ENCODE peak calls at places on chromosomes 12 and 14, in ten cellular contexts. V is tibial artery, P is NCI-H345, T is RKO, H is mucosa of descending colon, C is NCI-H774, U is NCI-H460, F is caudate nucleus, E is mucosa of gallbladder, D is hippocampal formation. Z is an unnamed sample.

GRCh38 chr12:84955298-84955697 is 42.7 kb upstream of the SLC6A15 start:
- DNase-seq in V (no peak), P (no peak), T (no peak), H (no peak), C (no peak), U (no peak), F (no peak), E (no peak), D (no peak), Z (no peak)

GRCh38 chr14:59055439-59056045 is 132.9 kb upstream of the DAAM1 start:
- DNase-seq in V (no peak), P (peak; percentile 53), T (peak; percentile 43), H (no peak), C (no peak), U (peak; percentile 32), F (no peak), E (peak; percentile 42), D (peak; percentile 69), Z (no peak)

GRCh38 chr14:65002586-65003210 is 16.0 kb downstream of the FNTB start:
- DNase-seq in V (no peak), P (no peak), T (no peak), H (no peak), C (no peak), U (no peak), F (no peak), E (no peak), D (no peak), Z (no peak)

GRCh38 chr12:64670856-64671639 is 60.8 kb downstream of the RASSF3 start:
- DNase-seq in V (no peak), P (no peak), T (no peak), H (no peak), C (no peak), U (peak; percentile 89), F (no peak), E (no peak), D (no peak), Z (peak; percentile 70)

GRCh38 chr12:96989916-96990315 is 82.9 kb downstream of the NEDD1 start:
- DNase-seq in V (no peak), P (peak; percentile 85), T (peak; percentile 42), H (no peak), C (peak; percentile 62), U (no peak), F (no peak), E (no peak), D (no peak), Z (no peak)

GRCh38 chr12:54879132-54879531 is 24.8 kb downstream of the MUCL1 start:
- DNase-seq in V (no peak), P (peak; percentile 29), T (peak; percentile 34), H (no peak), C (no peak), U (peak; percentile 36), F (no peak), E (no peak), D (no peak), Z (no peak)

GRCh38 chr12:100823988-100824387 is 29.4 kb downstream of the ANO4 start:
- DNase-seq in V (no peak), P (no peak), T (peak; percentile 5), H (no peak), C (no peak), U (no peak), F (no peak), E (no peak), D (no peak), Z (no peak)

GRCh38 chr12:67434653-67435375 is 165.7 kb downstream of the CAND1 start:
- DNase-seq in V (no peak), P (no peak), T (peak; percentile 13), H (no peak), C (no peak), U (no peak), F (no peak), E (no peak), D (no peak), Z (no peak)

GRCh38 chr14:32545858-32546210 is 216.7 kb downstream of the AKAP6 start:
- DNase-seq in V (no peak), P (no peak), T (no peak), H (no peak), C (no peak), U (no peak), F (no peak), E (no peak), D (no peak), Z (no peak)

GRCh38 chr14:35932659-35933159 is 106.6 kb downstream of the BRMS1L start:
- DNase-seq in V (no peak), P (no peak), T (no peak), H (no peak), C (no peak), U (no peak), F (no peak), E (no peak), D (no peak), Z (no peak)

GRCh38 chr12:113887906-113888305 is 78.2 kb downstream of the RBM19 start:
- DNase-seq in V (no peak), P (no peak), T (no peak), H (no peak), C (no peak), U (no peak), F (no peak), E (no peak), D (no peak), Z (no peak)

GRCh38 chr12:44653886-44654527 is 222.1 kb downstream of the NELL2 start:
- DNase-seq in V (no peak), P (no peak), T (no peak), H (no peak), C (no peak), U (no peak), F (no peak), E (no peak), D (no peak), Z (no peak)

GRCh38 chr12:3533703-3534386 is 42.8 kb downstream of the PRMT8 start:
- DNase-seq in V (no peak), P (peak; percentile 94), T (peak; percentile 23), H (no peak), C (peak; percentile 65), U (no peak), F (no peak), E (no peak), D (no peak), Z (peak; percentile 75)

GRCh38 chr14:93040443-93040842 is 75.3 kb downstream of the ITPK1 start:
- DNase-seq in V (no peak), P (no peak), T (no peak), H (peak; percentile 59), C (no peak), U (no peak), F (no peak), E (no peak), D (no peak), Z (no peak)

GRCh38 chr14:83290447-83290846 is 1756.8 kb upstream of the SEL1L start:
- DNase-seq in V (no peak), P (no peak), T (no peak), H (no peak), C (no peak), U (no peak), F (no peak), E (no peak), D (no peak), Z (no peak)

GRCh38 chr14:70148911-70149675 is 39.7 kb downstream of the SLC8A3 start:
- DNase-seq in V (no peak), P (no peak), T (no peak), H (no peak), C (no peak), U (no peak), F (no peak), E (no peak), D (no peak), Z (no peak)

GRCh38 chr12:118220697-118221096 is 84.8 kb downstream of the PEBP1 start:
- DNase-seq in V (no peak), P (no peak), T (peak; percentile 24), H (no peak), C (no peak), U (no peak), F (no peak), E (no peak), D (no peak), Z (no peak)

GRCh38 chr12:62879691-62880090 is 55.3 kb downstream of the PPM1H start:
- DNase-seq in V (no peak), P (no peak), T (no peak), H (no peak), C (no peak), U (no peak), F (no peak), E (no peak), D (no peak), Z (no peak)